ENCODE peak calls at places on chromosomes 5 and 9, in eight cellular contexts. X, W, Z, R, C, J, P and K are unnamed samples.

GRCh38 chr9:19397845-19398244 is 11.0 kb upstream of the ACER2 start:
- DNase-seq in X (no peak), W (no peak), Z (no peak), R (peak), C (no peak), J (no peak), P (no peak), K (no peak)

GRCh38 chr5:95670568-95670967 is 12.2 kb downstream of the SPATA9 start:
- DNase-seq in X (no peak), W (no peak), Z (no peak), R (no peak), C (no peak), J (no peak), P (no peak), K (no peak)

GRCh38 chr5:155729684-155730059 is 597.3 kb upstream of the SGCD start:
- DNase-seq in X (no peak), W (peak), Z (no peak), R (no peak), C (no peak), J (no peak), P (no peak), K (peak)

GRCh38 chr5:20555034-20555433 is 567.0 kb upstream of the CDH18 start:
- DNase-seq in X (no peak), W (no peak), Z (peak), R (no peak), C (no peak), J (no peak), P (no peak), K (no peak)

GRCh38 chr9:98185611-98186171 is 6.7 kb downstream of the CORO2A start:
- DNase-seq in X (no peak), W (no peak), Z (no peak), R (no peak), C (no peak), J (no peak), P (no peak), K (no peak)

GRCh38 chr5:107630184-107630583 is 40.6 kb downstream of the EFNA5 start:
- DNase-seq in X (no peak), W (no peak), Z (no peak), R (no peak), C (no peak), J (no peak), P (no peak), K (no peak)

GRCh38 chr5:525164-525761 is 1.0 kb upstream of the SLC9A3 start:
- DNase-seq in X (no peak), W (no peak), Z (no peak), R (no peak), C (no peak), J (no peak), P (no peak), K (no peak)

GRCh38 chr5:55917402-55918096 is 66.4 kb downstream of the IL31RA start:
- DNase-seq in X (no peak), W (no peak), Z (no peak), R (no peak), C (no peak), J (no peak), P (no peak), K (no peak)

GRCh38 chr9:90936380-90936779 is 134.8 kb downstream of the SYK start:
- DNase-seq in X (no peak), W (no peak), Z (peak), R (no peak), C (no peak), J (no peak), P (peak), K (no peak)

GRCh38 chr5:73484511-73484910 is 13.7 kb upstream of the BTF3 start:
- DNase-seq in X (no peak), W (no peak), Z (no peak), R (no peak), C (no peak), J (no peak), P (no peak), K (no peak)

GRCh38 chr9:131657031-131657377 is 82.9 kb downstream of the RAPGEF1 start:
- DNase-seq in X (no peak), W (no peak), Z (no peak), R (no peak), C (no peak), J (peak), P (no peak), K (no peak)

GRCh38 chr9:137837345-137838278 is 40.0 kb upstream of the CACNA1B start:
- DNase-seq in X (no peak), W (no peak), Z (no peak), R (no peak), C (no peak), J (no peak), P (no peak), K (no peak)

GRCh38 chr9:134159566-134160245 is 4.7 kb downstream of the RNU6ATAC start:
- DNase-seq in X (no peak), W (no peak), Z (no peak), R (no peak), C (no peak), J (no peak), P (no peak), K (no peak)

GRCh38 chr5:127521138-127521770 is 3.8 kb downstream of the PRRC1 start:
- DNase-seq in X (no peak), W (no peak), Z (no peak), R (no peak), C (no peak), J (no peak), P (no peak), K (no peak)

GRCh38 chr5:74275204-74275992 is 365.1 kb downstream of the ENC1 start:
- DNase-seq in X (no peak), W (no peak), Z (no peak), R (no peak), C (no peak), J (no peak), P (no peak), K (no peak)

GRCh38 chr5:93587919-93588585 is 5.0 kb downstream of the NR2F1 start:
- DNase-seq in X (no peak), W (no peak), Z (no peak), R (no peak), C (no peak), J (no peak), P (no peak), K (no peak)

GRCh38 chr5:122067330-122067885 is 10.7 kb downstream of the LOX start:
- DNase-seq in X (no peak), W (no peak), Z (peak), R (no peak), C (no peak), J (no peak), P (no peak), K (no peak)

GRCh38 chr9:87280421-87280820 is 217.2 kb upstream of the DAPK1 start:
- DNase-seq in X (no peak), W (no peak), Z (peak), R (no peak), C (no peak), J (no peak), P (peak), K (peak)

GRCh38 chr9:32705059-32705458 is 69.6 kb upstream of the TAF1L start:
- DNase-seq in X (no peak), W (no peak), Z (peak), R (no peak), C (no peak), J (no peak), P (no peak), K (no peak)

GRCh38 chr5:112931473-112931872 is 9.4 kb upstream of the REEP5 start:
- DNase-seq in X (no peak), W (no peak), Z (peak), R (no peak), C (no peak), J (no peak), P (no peak), K (no peak)

GRCh38 chr9:132827366-132827765 is 50.7 kb downstream of the AK8 start:
- DNase-seq in X (no peak), W (no peak), Z (no peak), R (no peak), C (no peak), J (no peak), P (no peak), K (no peak)

GRCh38 chr5:174306345-174307030 is 261.0 kb downstream of the NSG2 start:
- DNase-seq in X (no peak), W (no peak), Z (no peak), R (no peak), C (no peak), J (no peak), P (no peak), K (no peak)